ENCODE peak calls at places on chromosomes 3 and 15, in seven cellular contexts. M is fibroblast of pulmonary artery, X is cardiac fibroblast, A is ovary, Q is AG10803, K is astrocyte, F is cardiac muscle cell. O is an unnamed sample.

GRCh38 chr3:73848173-73848751 is 223.5 kb upstream of the PDZRN3 start:
- DNase-seq in A (no peak), Q (peak), X (peak), M (peak), K (peak), F (peak), O (peak)

GRCh38 chr3:150238995-150239612 is 169.0 kb upstream of the TSC22D2 start:
- DNase-seq in M (no peak), K (no peak), Q (no peak), A (no peak), F (peak), X (no peak), O (no peak)

GRCh38 chr3:71723452-71724170 is 1.6 kb downstream of the EIF4E3 start:
- DNase-seq in X (no peak), K (no peak), Q (no peak), A (no peak), M (no peak), F (no peak), O (no peak)

GRCh38 chr15:56640127-56640526 is 93.2 kb downstream of the ZNF280D start:
- DNase-seq in K (no peak), A (no peak), M (no peak), Q (no peak), F (no peak), X (no peak), O (no peak)

GRCh38 chr3:140163159-140163763 is 228.3 kb downstream of the CLSTN2 start:
- DNase-seq in K (no peak), X (no peak), Q (no peak), M (no peak), F (no peak), A (no peak), O (no peak)

GRCh38 chr15:65986416-65986815 is 117.1 kb downstream of the RAB11A start:
- DNase-seq in K (no peak), M (no peak), Q (no peak), F (no peak), A (no peak), X (no peak), O (no peak)

GRCh38 chr15:65730560-65731172 is 61.4 kb downstream of the DENND4A start:
- DNase-seq in Q (peak), F (no peak), M (peak), K (no peak), X (peak), A (no peak), O (peak)

GRCh38 chr3:120094776-120095225 is 554 bp upstream of the GSK3B start:
- DNase-seq in X (no peak), F (peak), A (peak), Q (peak), K (peak), M (peak), O (peak)

GRCh38 chr3:168862466-168862865 is 766.7 kb upstream of the GOLIM4 start:
- DNase-seq in Q (no peak), M (no peak), X (no peak), F (no peak), A (no peak), K (no peak), O (no peak)

GRCh38 chr3:2236203-2236602 is 137.5 kb downstream of the CNTN4 start:
- DNase-seq in Q (no peak), M (no peak), F (no peak), X (no peak), K (no peak), A (no peak), O (no peak)

GRCh38 chr3:112308151-112308911 is 14.3 kb upstream of the SLC9C1 start:
- DNase-seq in Q (peak), K (peak), M (peak), X (peak), F (peak), A (no peak), O (peak)

GRCh38 chr3:194569252-194569651 is 64.0 kb downstream of the TMEM44 start:
- DNase-seq in K (no peak), Q (no peak), M (no peak), X (no peak), F (no peak), A (no peak), O (no peak)

GRCh38 chr15:88872706-88873105 is 22.6 kb downstream of the HAPLN3 start:
- DNase-seq in F (no peak), M (no peak), X (no peak), K (no peak), A (no peak), Q (no peak), O (no peak)

GRCh38 chr3:188584162-188584529 is 430.2 kb downstream of the LPP start:
- DNase-seq in A (no peak), K (peak), Q (peak), F (no peak), X (peak), M (peak), O (peak)

GRCh38 chr3:55564709-55565108 is 77.6 kb upstream of the WNT5A start:
- DNase-seq in A (no peak), Q (no peak), K (no peak), F (peak), X (no peak), M (no peak), O (no peak)

GRCh38 chr15:78195735-78196201 is 38.6 kb downstream of the ACSBG1 start:
- DNase-seq in F (peak), A (no peak), Q (no peak), M (peak), K (no peak), X (peak), O (no peak)

GRCh38 chr3:9183811-9184463 is 65.5 kb downstream of the SRGAP3 start:
- DNase-seq in A (no peak), F (peak), K (no peak), X (no peak), M (no peak), Q (no peak), O (no peak)

GRCh38 chr3:128316456-128316855 is 150.2 kb downstream of the DNAJB8 start:
- DNase-seq in M (peak), K (no peak), F (no peak), A (peak), Q (peak), X (no peak), O (peak)

GRCh38 chr3:138417559-138417982 is 16.8 kb upstream of the ESYT3 start:
- DNase-seq in K (peak), Q (peak), F (peak), X (peak), A (peak), M (peak), O (peak)

GRCh38 chr3:143601738-143602480 is 246.4 kb downstream of the SLC9A9 start:
- DNase-seq in M (peak), Q (peak), A (no peak), X (peak), K (peak), F (no peak), O (peak)

GRCh38 chr3:49397470-49397869 is 14.3 kb downstream of the RHOA start:
- DNase-seq in K (no peak), M (peak), X (peak), A (no peak), Q (no peak), F (peak), O (peak)

GRCh38 chr3:85574306-85574705 is 615.5 kb downstream of the CADM2 start:
- DNase-seq in F (no peak), Q (no peak), M (no peak), K (peak), X (peak), A (no peak), O (no peak)

GRCh38 chr3:15683253-15683652 is 81.7 kb downstream of the BTD start:
- DNase-seq in M (no peak), A (no peak), K (no peak), Q (no peak), X (no peak), F (no peak), O (peak)

GRCh38 chr3:192841428-192841827 is 76.2 kb downstream of the MB21D2 start:
- DNase-seq in Q (no peak), X (no peak), M (no peak), K (no peak), A (no peak), F (no peak), O (no peak)

GRCh38 chr15:66673410-66674322 is 28.4 kb upstream of the SMAD6 start:
- DNase-seq in Q (no peak), A (no peak), K (peak), X (no peak), F (peak), M (peak), O (no peak)

GRCh38 chr3:68876112-68876713 is 56.1 kb downstream of the TAFA4 start:
- DNase-seq in F (peak), A (no peak), Q (peak), K (peak), M (peak), X (peak), O (peak)

GRCh38 chr15:47397587-47397986 is 319.7 kb upstream of the SEMA6D start:
- DNase-seq in X (peak), F (no peak), Q (no peak), K (no peak), A (no peak), M (peak), O (no peak)

GRCh38 chr3:121951291-121951690 is 57.1 kb downstream of the SLC15A2 start:
- DNase-seq in K (no peak), Q (no peak), F (no peak), A (no peak), X (no peak), M (no peak), O (no peak)

GRCh38 chr15:76282451-76282850 is 28.8 kb downstream of the ETFA start:
- DNase-seq in A (no peak), X (no peak), F (no peak), M (no peak), Q (no peak), K (no peak), O (no peak)

GRCh38 chr15:81163961-81164800 is 30.1 kb downstream of the CFAP161 start:
- DNase-seq in X (peak), Q (peak), A (no peak), K (peak), F (no peak), M (peak), O (peak)
- TF ChIP-seq CTCF in X (peak), Q (peak), A (no peak), K (no peak), F (no peak), M (peak), O (peak)

GRCh38 chr15:101459579-101460300 is 29.8 kb downstream of the PCSK6 start:
- DNase-seq in A (no peak), M (no peak), F (no peak), K (no peak), X (no peak), Q (no peak), O (no peak)

GRCh38 chr15:101461097-101461496 is 28.4 kb downstream of the PCSK6 start:
- DNase-seq in X (no peak), F (no peak), Q (no peak), A (no peak), K (no peak), M (no peak), O (no peak)

GRCh38 chr15:101458908-101459578 is 30.5 kb downstream of the PCSK6 start:
- DNase-seq in M (peak), F (no peak), X (no peak), Q (peak), K (no peak), A (no peak), O (peak)

GRCh38 chr15:101456079-101456791 is 33.3 kb downstream of the PCSK6 start:
- DNase-seq in A (no peak), M (no peak), K (no peak), Q (peak), X (no peak), F (no peak), O (no peak)

GRCh38 chr15:101458158-101458895 is 31.2 kb downstream of the PCSK6 start:
- DNase-seq in X (no peak), F (no peak), K (no peak), Q (no peak), M (no peak), A (no peak), O (no peak)
- H3K4me3 ChIP-seq in X (no peak), F (no peak), K (no peak), Q (no peak), M (no peak), A (no peak), O (no peak)

GRCh38 chr15:31200735-31201151 is 99.2 kb upstream of the TRPM1 start:
- DNase-seq in K (no peak), A (peak), X (peak), Q (peak), M (peak), F (peak), O (peak)
- TF ChIP-seq CTCF in K (no peak), A (peak), X (peak), Q (peak), M (peak), F (peak), O (peak)

GRCh38 chr3:124773351-124774304 is 43.4 kb downstream of the UMPS start:
- DNase-seq in A (no peak), M (no peak), X (no peak), Q (no peak), F (no peak), K (no peak), O (no peak)

GRCh38 chr3:124772081-124772831 is 42.0 kb downstream of the UMPS start:
- DNase-seq in M (peak), F (peak), A (no peak), X (peak), Q (peak), K (peak), O (peak)

GRCh38 chr3:124775776-124776336 is 45.6 kb downstream of the UMPS start:
- DNase-seq in A (no peak), F (no peak), M (no peak), X (no peak), Q (no peak), K (no peak), O (no peak)

GRCh38 chr3:124774841-124775402 is 44.7 kb downstream of the UMPS start:
- DNase-seq in Q (no peak), X (no peak), A (no peak), M (no peak), F (no peak), K (no peak), O (no peak)

GRCh38 chr3:124774305-124774673 is 44.0 kb downstream of the UMPS start:
- DNase-seq in X (peak), A (no peak), Q (peak), K (peak), F (peak), M (peak), O (peak)
- H3K4me3 ChIP-seq in X (no peak), A (no peak), Q (no peak), K (peak), F (no peak), M (no peak), O (no peak)

GRCh38 chr15:69344238-69344637 is 45.5 kb downstream of the PAQR5 start:
- DNase-seq in K (no peak), M (no peak), A (no peak), Q (no peak), X (no peak), F (no peak), O (no peak)
- TF ChIP-seq CTCF in K (no peak), M (no peak), A (no peak), Q (no peak), X (no peak), F (no peak), O (no peak)

DNA sequence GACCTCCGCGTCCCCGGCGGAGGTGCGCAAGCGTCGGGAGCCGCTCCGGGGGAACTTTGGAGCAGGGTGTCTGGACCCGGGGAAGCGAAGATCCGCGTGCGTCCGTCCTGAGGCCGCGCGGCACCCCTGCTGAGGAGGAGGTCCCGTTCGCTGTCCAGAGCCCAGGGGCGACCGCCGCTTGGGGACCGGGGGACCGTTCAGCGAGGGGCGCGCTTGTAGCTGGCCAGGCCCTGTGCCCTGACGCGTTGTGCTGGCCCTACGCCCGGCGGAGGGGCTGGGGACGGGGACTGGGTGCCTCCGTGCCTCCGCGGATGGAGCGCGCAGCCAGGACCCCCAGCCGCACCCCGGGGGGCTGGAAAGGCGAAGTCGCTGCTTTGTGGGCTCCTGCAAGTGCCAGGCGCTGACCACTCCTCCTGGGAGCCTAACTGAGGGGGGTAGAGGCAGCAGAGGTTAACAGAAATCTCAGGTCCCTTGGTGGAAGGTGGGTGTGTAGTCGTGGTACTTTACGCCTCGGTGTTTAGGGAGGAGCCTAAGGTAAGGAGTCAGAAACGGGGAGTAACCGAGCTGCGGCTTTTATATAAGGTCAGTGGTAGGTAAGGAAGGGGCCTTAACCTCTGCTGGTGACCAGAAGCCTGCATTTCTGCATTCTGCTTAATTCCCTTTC is at the start of gene PPARG:
- DNase-seq in A (peak), X (peak), K (no peak), M (peak), Q (no peak), F (peak), O (no peak)
- H3K4me3 ChIP-seq in A (peak), X (peak), K (peak), M (peak), Q (peak), F (peak), O (peak)

GRCh38 chr3:161854232-161854771 is 357.7 kb downstream of the OTOL1 start:
- DNase-seq in Q (peak), K (peak), M (peak), F (peak), X (peak), A (no peak), O (peak)
- TF ChIP-seq CTCF in Q (peak), K (peak), M (peak), F (peak), X (no peak), A (no peak), O (no peak)

O was measured in fibroblast of the aortic adventitia.